ENCODE peak calls at places on chromosomes 16 and 17, in eight cellular contexts. N is thyroid gland, T is heart left ventricle, U is esophagus muscularis mucosa, D is A549, Q is upper lobe of right lung, R is thoracic aorta, C is IMR-90. M is an unnamed sample.
A peak's percentile ranks its signal among the peaks of the same experiment; 100 is the strongest.

GRCh38 chr17:29615048-29615385 is 7.7 kb downstream of the CORO6 start:
- DNase-seq in N (peak; percentile 22), T (no peak), U (no peak), D (no peak), Q (peak; percentile 75), R (no peak), C (no peak), M (no peak)

GRCh38 chr17:216625-217024 is 35.2 kb upstream of the DOC2B start:
- DNase-seq in N (no peak), T (no peak), U (no peak), D (no peak), Q (no peak), R (no peak), C (no peak), M (no peak)

GRCh38 chr16:2464333-2464732 is 4.4 kb downstream of the TEDC2 start:
- DNase-seq in N (no peak), T (no peak), U (no peak), D (no peak), Q (no peak), R (no peak), C (no peak), M (no peak)

GRCh38 chr17:44900894-44901293 is 1.6 kb upstream of the EFTUD2 start:
- DNase-seq in N (peak; percentile 91), T (no peak), U (no peak), D (peak; percentile 58), Q (no peak), R (no peak), C (peak; percentile 83), M (peak; percentile 95)

GRCh38 chr17:5747276-5747675 is 163.0 kb upstream of the NLRP1 start:
- DNase-seq in N (no peak), T (no peak), U (peak; percentile 68), D (no peak), Q (no peak), R (no peak), C (no peak), M (no peak)

GRCh38 chr16:31501966-31502348 is 6.2 kb downstream of the RUSF1 start:
- DNase-seq in N (no peak), T (no peak), U (no peak), D (no peak), Q (no peak), R (no peak), C (no peak), M (no peak)

GRCh38 chr17:50935201-50936124 is 69.3 kb upstream of the TOB1 start:
- DNase-seq in N (peak; percentile 72), T (no peak), U (no peak), D (peak; percentile 98), Q (peak; percentile 91), R (peak; percentile 46), C (no peak), M (no peak)

GRCh38 chr16:4293822-4294457 is 21.1 kb upstream of the TFAP4 start:
- DNase-seq in N (peak; percentile 76), T (no peak), U (no peak), D (peak; percentile 70), Q (peak; percentile 75), R (no peak), C (peak; percentile 82), M (peak; percentile 81)

GRCh38 chr17:82684207-82684903 is 14.1 kb downstream of the RAB40B start:
- DNase-seq in N (no peak), T (no peak), U (no peak), D (peak; percentile 84), Q (no peak), R (no peak), C (no peak), M (no peak)

GRCh38 chr17:72120878-72121163 is at the start of gene SOX9:
- DNase-seq in N (peak; percentile 96), T (peak; percentile 91), U (no peak), D (peak; percentile 96), Q (peak; percentile 90), R (no peak), C (peak; percentile 96), M (peak; percentile 98)

GRCh38 chr17:16923904-16924700 is 47.8 kb downstream of the TNFRSF13B start:
- DNase-seq in N (no peak), T (no peak), U (no peak), D (no peak), Q (peak; percentile 49), R (no peak), C (no peak), M (no peak)

DNA sequence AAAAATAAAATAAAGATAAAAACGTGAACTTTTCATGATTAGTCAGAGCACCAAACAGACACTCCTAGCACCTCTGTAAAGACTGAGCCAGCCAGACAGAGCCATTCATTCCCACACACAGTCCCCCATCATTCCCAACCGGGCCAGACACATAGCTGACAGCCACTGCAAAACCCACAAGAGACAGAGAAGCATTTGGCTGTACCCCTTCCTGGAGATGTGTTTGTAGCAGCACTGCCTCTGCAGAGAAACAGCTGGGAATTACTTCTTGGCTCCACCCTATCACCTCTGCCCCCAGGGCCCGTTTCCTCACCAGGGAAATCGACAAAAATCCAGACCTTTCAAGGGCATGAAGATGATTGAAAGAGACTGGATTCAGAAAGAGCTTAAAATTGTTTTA is 46.4 kb downstream of the MYH11 start:
- DNase-seq in N (no peak), T (no peak), U (no peak), D (no peak), Q (no peak), R (no peak), C (no peak), M (no peak)
- H3K27ac ChIP-seq in N (no peak overlapping the region), T (no peak overlapping the region), U (peak overlapping the region; percentile 87), D (no peak overlapping the region), Q (no peak overlapping the region), R (peak overlapping the region; percentile 91), C (no peak overlapping the region), M (no peak overlapping the region)

GRCh38 chr17:63834431-63835166 is 7.1 kb upstream of the FTSJ3 start:
- DNase-seq in N (peak; percentile 88), T (no peak), U (no peak), D (peak; percentile 95), Q (no peak), R (no peak), C (peak; percentile 85), M (peak; percentile 85)

GRCh38 chr17:63833026-63833740 is 5.7 kb upstream of the FTSJ3 start:
- DNase-seq in N (no peak), T (no peak), U (no peak), D (no peak), Q (no peak), R (no peak), C (no peak), M (no peak)

GRCh38 chr17:63836811-63837210 is 5.7 kb downstream of the SMARCD2 start:
- DNase-seq in N (no peak), T (no peak), U (no peak), D (no peak), Q (no peak), R (no peak), C (no peak), M (no peak)

GRCh38 chr17:63833741-63834373 is 6.4 kb upstream of the FTSJ3 start:
- DNase-seq in N (no peak), T (no peak), U (no peak), D (no peak), Q (no peak), R (no peak), C (no peak), M (no peak)

DNA sequence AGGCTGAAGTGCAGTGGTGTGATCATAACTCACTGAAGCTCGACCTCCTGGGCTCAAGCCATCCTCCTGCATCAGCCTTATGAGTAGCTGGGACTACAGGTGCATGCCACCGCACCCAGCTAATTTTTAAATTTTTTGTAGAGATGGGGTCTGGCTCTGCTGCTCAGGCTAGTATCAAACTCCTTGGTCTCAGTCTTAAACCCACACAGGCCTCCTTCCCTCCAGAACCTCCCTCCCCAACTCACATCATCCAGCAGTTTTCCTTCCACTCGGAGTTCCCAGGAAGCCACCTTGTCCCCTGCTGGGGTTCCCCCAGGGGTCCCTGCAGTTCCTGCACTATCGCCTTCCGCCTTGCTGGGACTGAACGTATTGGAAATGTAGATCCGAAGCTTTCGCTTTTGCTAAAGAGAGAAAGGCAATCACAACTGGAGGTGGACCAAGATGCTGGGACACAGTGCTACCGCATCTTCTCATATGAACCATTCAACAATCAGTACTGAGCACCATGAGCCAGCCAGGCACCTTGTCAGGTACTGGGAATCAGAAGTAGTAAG is 7.2 kb downstream of the SMARCD2 start:
- DNase-seq in N (no peak), T (no peak), U (no peak), D (no peak), Q (no peak), R (no peak), C (no peak), M (no peak)
- TF ChIP-seq CTCF in N (no peak), T (no peak), U (no peak), D (peak; percentile 24), Q (no peak), R (no peak), C (no peak), M (no peak)

GRCh38 chr16:82440336-82440735 is 186.4 kb upstream of the CDH13 start:
- DNase-seq in N (no peak), T (no peak), U (no peak), D (no peak), Q (no peak), R (no peak), C (no peak), M (peak; percentile 13)

DNA sequence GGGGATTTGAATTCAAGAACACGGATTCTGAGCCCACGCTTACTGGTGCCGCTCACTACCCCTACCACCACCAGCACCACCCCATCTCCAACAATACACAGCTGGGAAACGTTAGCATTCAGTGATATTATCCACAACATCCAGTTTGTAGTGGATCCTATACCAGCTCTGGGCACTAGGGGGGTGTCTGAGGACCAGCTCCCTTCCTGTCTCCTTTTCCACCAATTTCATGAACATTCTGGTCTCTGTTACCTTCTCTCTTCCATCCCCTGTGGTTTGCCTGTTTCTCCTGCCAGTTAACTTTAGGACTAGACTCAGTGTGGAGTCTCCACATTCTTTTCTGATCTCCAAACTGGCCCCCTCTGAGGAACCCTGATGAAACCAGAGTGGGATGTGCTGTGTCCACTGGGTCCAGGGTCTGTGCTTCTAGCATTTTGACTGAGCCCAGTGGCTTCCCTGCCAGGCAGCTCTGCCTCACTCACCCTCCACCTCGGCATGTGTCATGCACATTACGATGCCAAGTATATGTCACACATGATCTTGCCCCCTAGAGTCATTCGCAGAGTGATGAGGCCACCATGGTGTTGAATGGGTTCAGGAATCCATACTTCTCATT is 187.0 kb upstream of the CDH13 start:
- DNase-seq in N (peak; percentile 13), T (no peak), U (no peak), D (no peak), Q (no peak), R (no peak), C (peak; percentile 4), M (peak; percentile 11)
- H3K27ac ChIP-seq in N (no peak overlapping the region), T (no peak overlapping the region), U (no peak overlapping the region), D (no peak overlapping the region), Q (no peak overlapping the region), R (no peak overlapping the region), C (no peak overlapping the region), M (no peak overlapping the region)

GRCh38 chr17:75777243-75777922 is 7.2 kb upstream of the UNK start:
- DNase-seq in N (no peak), T (no peak), U (no peak), D (no peak), Q (no peak), R (no peak), C (no peak), M (peak; percentile 51)

GRCh38 chr17:75778861-75779249 is 5.8 kb upstream of the UNK start:
- DNase-seq in N (peak; percentile 25), T (no peak), U (no peak), D (peak; percentile 74), Q (no peak), R (no peak), C (peak; percentile 35), M (peak; percentile 34)

GRCh38 chr17:75783069-75783783 is 1.4 kb upstream of the UNK start:
- DNase-seq in N (no peak), T (no peak), U (no peak), D (peak; percentile 59), Q (no peak), R (no peak), C (peak; percentile 64), M (peak; percentile 35)

GRCh38 chr17:75779250-75779986 is 5.2 kb upstream of the UNK start:
- DNase-seq in N (peak; percentile 97), T (peak; percentile 98), U (peak; percentile 100), D (peak; percentile 100), Q (peak; percentile 97), R (peak; percentile 94), C (peak; percentile 100), M (peak; percentile 98)

GRCh38 chr17:75779987-75780889 is 4.4 kb upstream of the UNK start:
- DNase-seq in N (no peak), T (no peak), U (no peak), D (no peak), Q (no peak), R (no peak), C (no peak), M (no peak)
- TF ChIP-seq CTCF in N (no peak), T (no peak), U (no peak), D (no peak), Q (no peak), R (no peak), C (no peak), M (no peak)